ENCODE peak calls at places on chromosome 13, in six cellular contexts. One of them, this sample, is unnamed.

GRCh38 chr13:113411216-113412023 is 41.9 kb downstream of the ADPRHL1 start:
- DNase-seq in aorta: peak
- DNase-seq in T-helper 17 cell: no peak
- DNase-seq in hypothalamus: no peak
- DNase-seq in tibial nerve: peak
- DNase-seq in H54: peak
- DNase-seq in this sample: no peak

GRCh38 chr13:40910324-40911050 is 108.6 kb downstream of the ELF1 start:
- DNase-seq in aorta: no peak
- DNase-seq in T-helper 17 cell: no peak
- DNase-seq in hypothalamus: no peak
- DNase-seq in tibial nerve: no peak
- DNase-seq in H54: no peak
- DNase-seq in this sample: no peak

GRCh38 chr13:66673401-66673800 is 556.7 kb downstream of the PCDH9 start:
- DNase-seq in aorta: no peak
- DNase-seq in T-helper 17 cell: no peak
- DNase-seq in hypothalamus: no peak
- DNase-seq in tibial nerve: no peak
- DNase-seq in H54: no peak
- DNase-seq in this sample: no peak

GRCh38 chr13:41071775-41072174 is 10.5 kb downstream of the WBP4 start:
- DNase-seq in aorta: no peak
- DNase-seq in T-helper 17 cell: no peak
- DNase-seq in hypothalamus: no peak
- DNase-seq in tibial nerve: no peak
- DNase-seq in H54: no peak
- DNase-seq in this sample: no peak

GRCh38 chr13:49936943-49937273 is 768 bp upstream of the SPRYD7 start:
- DNase-seq in aorta: no peak
- DNase-seq in T-helper 17 cell: no peak
- DNase-seq in hypothalamus: no peak
- DNase-seq in tibial nerve: no peak
- DNase-seq in H54: no peak
- DNase-seq in this sample: no peak

GRCh38 chr13:113897161-113897560 is 33.3 kb upstream of the GAS6 start:
- DNase-seq in aorta: no peak
- DNase-seq in T-helper 17 cell: no peak
- DNase-seq in hypothalamus: no peak
- DNase-seq in tibial nerve: no peak
- DNase-seq in H54: peak
- DNase-seq in this sample: no peak

GRCh38 chr13:79404985-79405384 is 1.1 kb downstream of the RBM26 start:
- DNase-seq in aorta: no peak
- DNase-seq in T-helper 17 cell: no peak
- DNase-seq in hypothalamus: no peak
- DNase-seq in tibial nerve: no peak
- DNase-seq in H54: no peak
- DNase-seq in this sample: no peak

GRCh38 chr13:110719036-110719710 is 5.7 kb downstream of the ING1 start:
- DNase-seq in aorta: no peak
- DNase-seq in T-helper 17 cell: no peak
- DNase-seq in hypothalamus: no peak
- DNase-seq in tibial nerve: no peak
- DNase-seq in H54: no peak
- DNase-seq in this sample: no peak

GRCh38 chr13:23673354-23673753 is 103.1 kb downstream of the TNFRSF19 start:
- DNase-seq in aorta: no peak
- DNase-seq in T-helper 17 cell: no peak
- DNase-seq in hypothalamus: no peak
- DNase-seq in tibial nerve: no peak
- DNase-seq in H54: no peak
- DNase-seq in this sample: no peak

GRCh38 chr13:74289861-74290260 is 155.7 kb upstream of the KLF12 start:
- DNase-seq in aorta: no peak
- DNase-seq in T-helper 17 cell: no peak
- DNase-seq in hypothalamus: no peak
- DNase-seq in tibial nerve: no peak
- DNase-seq in H54: no peak
- DNase-seq in this sample: no peak

GRCh38 chr13:33183431-33184130 is 102.0 kb downstream of the STARD13 start:
- DNase-seq in aorta: no peak
- DNase-seq in T-helper 17 cell: no peak
- DNase-seq in hypothalamus: no peak
- DNase-seq in tibial nerve: no peak
- DNase-seq in H54: no peak
- DNase-seq in this sample: no peak

GRCh38 chr13:43469791-43470190 is 317.0 kb downstream of the ENOX1 start:
- DNase-seq in aorta: no peak
- DNase-seq in T-helper 17 cell: no peak
- DNase-seq in hypothalamus: no peak
- DNase-seq in tibial nerve: no peak
- DNase-seq in H54: no peak
- DNase-seq in this sample: no peak

GRCh38 chr13:79571147-79571546 is 90.2 kb downstream of the NDFIP2 start:
- DNase-seq in aorta: no peak
- DNase-seq in T-helper 17 cell: no peak
- DNase-seq in hypothalamus: no peak
- DNase-seq in tibial nerve: no peak
- DNase-seq in H54: no peak
- DNase-seq in this sample: no peak

GRCh38 chr13:47119568-47120080 is 222.8 kb upstream of the HTR2A start:
- DNase-seq in aorta: no peak
- DNase-seq in T-helper 17 cell: no peak
- DNase-seq in hypothalamus: no peak
- DNase-seq in tibial nerve: no peak
- DNase-seq in H54: no peak
- DNase-seq in this sample: no peak

This sample was measured in anterior cingulate cortex.